ENCODE peak calls at places on chromosomes 3 and 15, in four cellular contexts. Y, D, W and O are unnamed samples.
A peak's percentile ranks its signal among the peaks of the same experiment; 100 is the strongest.

GRCh38 chr15:85030301-85031049 is 48.8 kb downstream of the PDE8A start:
- DNase-seq in W (no peak), D (peak; percentile 32), Y (no peak), O (no peak)

GRCh38 chr3:12822725-12823373 is 18.5 kb downstream of the RPL32 start:
- DNase-seq in D (peak; percentile 46), W (no peak), Y (peak; percentile 54), O (no peak)

GRCh38 chr15:67863442-67863987 is 23.7 kb upstream of the RNU6-1 start:
- DNase-seq in Y (peak; percentile 72), D (peak; percentile 92), W (peak; percentile 69), O (peak; percentile 91)

GRCh38 chr3:25781758-25782594 is 1.3 kb downstream of the NGLY1 start:
- DNase-seq in D (no peak), Y (no peak), W (no peak), O (no peak)

GRCh38 chr3:116318370-116318769 is 126.9 kb downstream of the LSAMP start:
- DNase-seq in W (no peak), Y (no peak), D (no peak), O (no peak)

GRCh38 chr15:101240364-101240763 is 11.5 kb downstream of the CHSY1 start:
- DNase-seq in D (no peak), Y (peak; percentile 82), W (no peak), O (no peak)

GRCh38 chr15:49438970-49439631 is 16.1 kb downstream of the FGF7 start:
- DNase-seq in W (no peak), Y (no peak), D (no peak), O (peak; percentile 65)

GRCh38 chr3:127081001-127081720 is 98.2 kb downstream of the PLXNA1 start:
- DNase-seq in Y (no peak), W (no peak), D (no peak), O (peak; percentile 19)

GRCh38 chr15:43525131-43525530 is 7.7 kb downstream of the MAP1A start:
- DNase-seq in W (no peak), Y (no peak), D (no peak), O (no peak)

GRCh38 chr3:156997351-156997750 is 162.6 kb downstream of the CCNL1 start:
- DNase-seq in W (no peak), D (no peak), Y (peak; percentile 14), O (no peak)

DNA sequence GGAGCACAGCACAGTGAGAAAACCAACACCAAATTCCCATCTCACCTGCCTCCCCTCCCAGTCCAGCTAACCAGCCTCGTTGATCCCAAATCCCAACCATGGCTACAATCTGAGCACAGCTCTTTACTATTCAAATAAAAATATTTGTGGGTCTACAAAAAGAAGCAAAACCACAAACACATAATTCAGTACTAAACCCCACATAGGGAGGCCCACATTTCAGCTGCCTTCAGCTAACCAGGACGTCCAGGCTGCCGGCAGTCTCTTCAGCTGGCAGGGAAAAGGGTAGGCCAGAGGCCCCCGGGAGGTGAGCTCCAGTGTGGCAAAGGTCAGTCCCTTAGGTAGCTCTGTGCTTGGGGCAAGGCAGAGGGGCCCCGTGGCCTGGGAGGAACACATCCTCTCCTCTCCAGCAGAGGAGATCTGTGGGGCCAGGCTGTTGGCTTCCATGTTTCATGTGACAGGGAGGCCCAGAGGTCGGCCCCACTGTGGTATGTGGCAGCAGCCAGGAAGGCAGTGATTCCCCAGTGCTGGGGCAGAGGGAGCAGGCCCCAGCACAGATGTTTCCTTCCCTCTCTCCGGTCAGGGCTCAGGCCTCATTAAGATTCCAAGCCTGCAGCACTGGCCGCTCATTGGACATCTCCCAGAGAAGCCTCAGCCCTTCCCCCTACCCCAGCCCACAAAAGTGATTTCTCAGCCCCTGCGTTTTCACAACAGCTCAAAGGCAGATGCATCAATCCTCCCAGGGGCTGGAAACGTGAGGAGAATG is 381.5 kb downstream of the NTRK3 start:
- DNase-seq in Y (peak; percentile 35), D (peak; percentile 55), W (no peak), O (peak; percentile 42)
- H3K9me3 ChIP-seq in Y (no peaks in the 10 kb centered on the region), D (no peaks in the 10 kb centered on the region), W (no peaks in the 10 kb centered on the region), O (no peaks in the 10 kb centered on the region)

GRCh38 chr3:181103605-181104004 is 114.1 kb upstream of the DNAJC19 start:
- DNase-seq in Y (peak; percentile 0), W (no peak), D (peak; percentile 19), O (no peak)

DNA sequence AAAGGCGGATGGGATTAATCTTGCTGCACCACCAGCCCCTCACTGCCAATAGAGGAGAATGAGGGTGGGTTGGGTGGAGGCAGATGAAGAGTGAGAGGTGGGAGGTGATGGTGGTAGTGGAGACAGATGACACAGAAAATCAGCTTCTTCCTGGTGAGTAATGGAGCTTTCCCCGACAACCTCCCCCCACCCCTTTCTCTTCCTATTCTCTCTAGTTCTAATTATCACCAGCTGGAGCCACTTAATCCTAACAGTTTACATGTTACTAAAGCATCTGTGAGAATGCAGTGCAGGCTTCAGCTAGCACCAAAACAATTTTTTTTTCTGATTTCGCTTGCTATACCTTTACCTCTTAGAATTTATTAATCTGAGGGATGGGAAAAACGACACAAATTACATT is 116.1 kb upstream of the DNAJC19 start:
- DNase-seq in D (no peak), Y (no peak), W (no peak), O (no peak)
- TF ChIP-seq CTCF in D (no peak), Y (no peak), W (no peak), O (no peak)

GRCh38 chr3:125374996-125375941 is at the start of gene ZNF148:
- DNase-seq in W (peak; percentile 92), D (peak; percentile 94), Y (peak; percentile 89), O (peak; percentile 95)
- H3K9me3 ChIP-seq in W (no peaks in the 10 kb centered on the region), D (no peaks in the 10 kb centered on the region), Y (no peaks in the 10 kb centered on the region), O (no peaks in the 10 kb centered on the region)

GRCh38 chr3:179446501-179446900 is 4.8 kb downstream of the GNB4 start:
- DNase-seq in D (peak; percentile 28), W (no peak), Y (peak; percentile 55), O (no peak)
- TF ChIP-seq CTCF in D (peak; percentile 43), W (no peak), Y (no peak), O (peak; percentile 25)

DNA sequence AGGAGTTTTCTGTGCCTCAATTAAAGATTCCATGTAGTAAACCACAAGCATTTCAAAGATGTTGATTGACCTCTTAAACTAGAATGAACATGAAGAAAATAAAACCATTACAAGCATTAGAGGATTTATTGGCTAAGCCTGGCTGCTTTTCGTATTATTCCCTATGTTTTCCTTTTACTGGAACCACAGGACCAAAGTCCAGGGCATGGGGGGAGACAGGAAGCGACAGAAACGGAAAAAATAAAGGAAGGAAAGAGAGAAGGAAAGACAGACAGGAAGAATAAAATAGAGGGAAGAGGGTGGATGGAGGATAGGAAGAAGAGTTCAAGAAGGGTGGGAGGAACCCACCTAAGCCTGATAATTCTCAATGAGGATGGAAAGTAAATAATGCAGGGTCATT is 169.9 kb downstream of the SHQ1 start:
- DNase-seq in D (no peak), Y (no peak), W (no peak), O (no peak)
- H3K9me3 ChIP-seq in D (no peaks in the 10 kb centered on the region), Y (no peaks in the 10 kb centered on the region), W (no peaks in the 10 kb centered on the region), O (no peaks in the 10 kb centered on the region)

GRCh38 chr3:125194849-125195601 is 17.5 kb downstream of the SLC12A8 start:
- DNase-seq in D (peak; percentile 51), W (no peak), Y (peak; percentile 89), O (no peak)
- TF ChIP-seq CTCF in D (no peak), W (no peak), Y (no peak), O (no peak)

DNA sequence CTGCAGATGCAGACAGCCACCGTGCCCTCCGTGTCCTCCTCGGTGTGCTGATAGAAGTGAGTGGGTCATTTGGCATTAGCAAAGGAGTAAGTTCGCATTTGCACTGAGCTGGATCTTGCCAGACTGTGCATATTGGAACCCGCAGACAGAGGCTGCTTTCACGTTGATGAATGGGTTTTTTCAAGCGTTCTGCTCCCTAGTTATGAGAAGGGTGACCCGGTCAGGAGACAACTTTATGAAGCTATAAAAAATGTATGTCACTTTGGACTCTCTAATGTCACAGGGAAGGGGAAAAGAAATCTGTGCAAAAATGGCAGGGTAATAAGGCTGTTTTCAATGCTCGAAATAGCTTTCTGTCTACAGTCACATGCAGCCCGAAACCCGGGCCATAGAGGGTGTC is 739.5 kb downstream of the MCTP2 start:
- DNase-seq in Y (no peak), W (no peak), D (no peak), O (no peak)
- H3K9me3 ChIP-seq in Y (no peaks in the 10 kb centered on the region), W (no peaks in the 10 kb centered on the region), D (no peaks in the 10 kb centered on the region), O (no peaks in the 10 kb centered on the region)

DNA sequence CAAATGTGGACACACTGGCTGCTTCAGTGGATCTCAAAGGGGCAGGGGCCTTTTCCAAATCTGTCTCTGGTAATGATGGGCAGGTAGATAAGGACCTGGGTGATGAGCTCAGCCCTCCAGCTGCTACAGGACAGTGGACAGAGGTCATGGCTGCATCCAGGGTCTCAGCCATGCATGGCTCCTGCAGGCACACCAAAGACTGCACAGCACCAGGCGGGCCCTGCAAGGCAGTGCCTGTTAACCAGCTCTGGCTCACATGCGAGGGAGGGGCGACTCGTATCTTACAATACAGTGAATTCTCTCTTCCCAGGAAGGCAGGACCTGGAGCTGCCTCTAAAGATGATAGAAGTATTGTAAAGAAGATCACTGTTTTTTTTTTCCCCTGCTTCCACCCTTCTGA is 58.7 kb downstream of the OXNAD1 start:
- DNase-seq in D (no peak), W (no peak), Y (no peak), O (no peak)
- TF ChIP-seq CTCF in D (no peak), W (no peak), Y (no peak), O (no peak)